ENCODE peak calls at places on chromosomes 6 and 20, in four cellular contexts. J is H1, H is upper lobe of left lung, U is ovary. Z is an unnamed sample.

GRCh38 chr6:148935705-148936306 is 189.0 kb downstream of the UST start:
- DNase-seq in H (no peak), U (no peak), J (no peak), Z (no peak)

GRCh38 chr6:48567016-48567415 is 456.0 kb upstream of the PTCHD4 start:
- DNase-seq in U (no peak), J (no peak), H (no peak), Z (no peak)

GRCh38 chr20:55094353-55094861 is 619.0 kb downstream of the DOK5 start:
- DNase-seq in U (no peak), J (no peak), H (no peak), Z (no peak)

GRCh38 chr6:148577687-148578488 is 168.9 kb upstream of the UST start:
- DNase-seq in J (peak; percentile 86), H (peak; percentile 86), U (peak; percentile 76), Z (peak; percentile 85)

GRCh38 chr20:43723194-43723593 is 3.6 kb downstream of the GTSF1L start:
- DNase-seq in H (no peak), J (no peak), U (no peak), Z (no peak)

GRCh38 chr6:6811151-6812002 is 222.9 kb downstream of the LY86 start:
- DNase-seq in J (peak; percentile 50), H (peak; percentile 72), U (peak; percentile 45), Z (no peak)

GRCh38 chr20:19757487-19757972 is 528 bp upstream of the RIN2 start:
- DNase-seq in J (no peak), H (peak; percentile 85), U (peak; percentile 88), Z (peak; percentile 95)

GRCh38 chr6:170207586-170207985 is 83.3 kb downstream of the DLL1 start:
- DNase-seq in J (no peak), H (no peak), U (no peak), Z (peak; percentile 89)

GRCh38 chr20:15867899-15868298 is 705.3 kb downstream of the KIF16B start:
- DNase-seq in J (no peak), H (no peak), U (no peak), Z (no peak)

GRCh38 chr6:1903780-1904493 is 294.2 kb downstream of the FOXC1 start:
- DNase-seq in H (no peak), J (no peak), U (no peak), Z (peak; percentile 85)

GRCh38 chr6:9204171-9204570 is 768.8 kb upstream of the SLC35B3 start:
- DNase-seq in J (no peak), H (no peak), U (no peak), Z (no peak)

GRCh38 chr6:7256785-7257184 is 56.2 kb downstream of the SSR1 start:
- DNase-seq in U (no peak), H (no peak), J (no peak), Z (no peak)

GRCh38 chr20:19566226-19566960 is 191.7 kb upstream of the RIN2 start:
- DNase-seq in U (no peak), H (no peak), J (no peak), Z (no peak)

GRCh38 chr6:155158044-155158843 is 105.6 kb upstream of the CLDN20 start:
- DNase-seq in J (no peak), U (no peak), H (no peak), Z (no peak)

GRCh38 chr6:134449781-134450180 is 131.9 kb upstream of the SGK1 start:
- DNase-seq in H (no peak), J (no peak), U (no peak), Z (no peak)

GRCh38 chr6:166989427-166990034 is 9.7 kb upstream of the CEP43 start:
- DNase-seq in U (no peak), H (no peak), J (no peak), Z (no peak)

GRCh38 chr20:2907519-2907918 is 34.2 kb downstream of the PTPRA start:
- DNase-seq in H (no peak), J (no peak), U (no peak), Z (no peak)

GRCh38 chr20:10474606-10475184 is 39.6 kb downstream of the SLX4IP start:
- DNase-seq in U (no peak), J (no peak), H (peak; percentile 53), Z (no peak)

GRCh38 chr6:78300885-78301284 is 566.5 kb upstream of the IRAK1BP1 start:
- DNase-seq in J (no peak), U (no peak), H (no peak), Z (no peak)

GRCh38 chr20:17657079-17657825 is 24.8 kb downstream of the RRBP1 start:
- DNase-seq in U (no peak), H (no peak), J (no peak), Z (no peak)

GRCh38 chr6:129709909-129710721 is at the start of gene ARHGAP18:
- DNase-seq in J (peak; percentile 70), H (peak; percentile 97), U (peak; percentile 82), Z (peak; percentile 96)

GRCh38 chr6:31394381-31394780 is 9.0 kb upstream of the MICA start:
- DNase-seq in J (no peak), H (no peak), U (no peak), Z (no peak)

GRCh38 chr6:144797881-144798589 is 512.9 kb downstream of the UTRN start:
- DNase-seq in H (no peak), U (no peak), J (no peak), Z (no peak)

GRCh38 chr6:149895702-149896310 is 2.1 kb downstream of the RAET1E start:
- DNase-seq in J (no peak), H (peak; percentile 73), U (peak; percentile 51), Z (peak; percentile 81)

GRCh38 chr6:133553652-133554051 is 312.5 kb downstream of the EYA4 start:
- DNase-seq in U (peak; percentile 50), H (peak; percentile 26), J (no peak), Z (no peak)

GRCh38 chr20:20148774-20149173 is 96.4 kb downstream of the CFAP61 start:
- DNase-seq in U (no peak), J (no peak), H (no peak), Z (no peak)

GRCh38 chr20:47479506-47479905 is 22.2 kb upstream of the NCOA3 start:
- DNase-seq in U (no peak), H (no peak), J (no peak), Z (no peak)

GRCh38 chr6:29552512-29553051 is 7.0 kb downstream of the UBD start:
- DNase-seq in H (no peak), J (no peak), U (no peak), Z (peak; percentile 77)

GRCh38 chr6:72218125-72218524 is 331.8 kb downstream of the RIMS1 start:
- DNase-seq in J (peak; percentile 46), U (no peak), H (peak; percentile 22), Z (no peak)

GRCh38 chr6:392441-393390 is 1.2 kb downstream of the IRF4 start:
- DNase-seq in H (no peak), J (no peak), U (no peak), Z (no peak)

GRCh38 chr6:104312851-104313250 is 546.9 kb downstream of the HACE1 start:
- DNase-seq in J (no peak), H (no peak), U (no peak), Z (no peak)

GRCh38 chr20:59631751-59632380 is 27.5 kb downstream of the PHACTR3 start:
- DNase-seq in J (no peak), U (no peak), H (no peak), Z (no peak)

GRCh38 chr6:20816126-20816525 is 281.9 kb downstream of the CDKAL1 start:
- DNase-seq in U (no peak), J (no peak), H (no peak), Z (no peak)

GRCh38 chr6:20810732-20811111 is 276.5 kb downstream of the CDKAL1 start:
- DNase-seq in U (peak; percentile 33), J (no peak), H (no peak), Z (no peak)

GRCh38 chr6:20814494-20814893 is 280.2 kb downstream of the CDKAL1 start:
- DNase-seq in H (no peak), J (no peak), U (no peak), Z (no peak)

GRCh38 chr6:20811112-20811746 is 277.0 kb downstream of the CDKAL1 start:
- DNase-seq in H (no peak), J (peak; percentile 80), U (no peak), Z (no peak)

GRCh38 chr6:20812776-20813175 is 278.5 kb downstream of the CDKAL1 start:
- DNase-seq in H (no peak), J (no peak), U (no peak), Z (no peak)
- TF ChIP-seq EP300 in H (no peak), J (no peak), U (no peak), Z (no peak)

GRCh38 chr20:45969712-45970634 is 2.0 kb downstream of the ZNF335 start:
- DNase-seq in J (no peak), U (peak; percentile 47), H (peak; percentile 30), Z (no peak)
- H3K27ac ChIP-seq in J (peak overlapping the region; percentile 11), U (no peak overlapping the region), H (no peak overlapping the region), Z (peak overlapping the region; percentile 98)

GRCh38 chr6:158268361-158269147 is 43.7 kb upstream of the TULP4 start:
- DNase-seq in J (no peak), H (no peak), U (no peak), Z (no peak)
- H3K4me3 ChIP-seq in J (no peak overlapping the region), H (no peak overlapping the region), U (no peak overlapping the region), Z (no peak overlapping the region)

GRCh38 chr6:111423055-111423633 is 59.9 kb downstream of the REV3L start:
- DNase-seq in U (no peak), J (no peak), H (no peak), Z (no peak)
- TF ChIP-seq EP300 in U (no peak), J (no peak), H (no peak), Z (no peak)